ENCODE peak calls at places on chromosomes 2 and 18, in ten cellular contexts. N is tibial artery; F is endothelial cell of umbilical vein; P is thoracic aorta; R is mammary epithelial cell; M is CD4-positive, alpha-beta memory T cell; W is upper lobe of right lung; E is cardiac muscle cell; B is ovary; A is brain microvascular endothelial cell. X is an unnamed sample.

GRCh38 chr2:163453920-163454319 is 281.9 kb downstream of the FIGN start:
- DNase-seq in N (no peak), F (no peak), P (no peak), R (peak; percentile 55), M (no peak), W (no peak), E (no peak), B (no peak), A (peak; percentile 16), X (peak; percentile 66)

GRCh38 chr2:201661366-201661765 is 18.1 kb upstream of the TMEM237 start:
- DNase-seq in N (no peak), F (no peak), P (no peak), R (no peak), M (no peak), W (no peak), E (peak; percentile 14), B (no peak), A (no peak), X (no peak)

GRCh38 chr2:217617496-217618085 is 385.2 kb downstream of the TNS1 start:
- DNase-seq in N (no peak), F (no peak), P (no peak), R (no peak), M (no peak), W (no peak), E (no peak), B (no peak), A (peak; percentile 10), X (no peak)

GRCh38 chr2:170235860-170236638 is 58.1 kb downstream of the MYO3B start:
- DNase-seq in N (no peak), F (peak; percentile 72), P (no peak), R (peak; percentile 50), M (no peak), W (no peak), E (peak; percentile 68), B (no peak), A (peak; percentile 56), X (peak; percentile 33)

GRCh38 chr2:128269358-128270305 is 49.0 kb downstream of the HS6ST1 start:
- DNase-seq in N (peak; percentile 62), F (no peak), P (no peak), R (no peak), M (no peak), W (peak; percentile 61), E (no peak), B (peak; percentile 29), A (no peak), X (no peak)

GRCh38 chr2:172285010-172285621 is 142.3 kb upstream of the ITGA6 start:
- DNase-seq in N (no peak), F (peak; percentile 79), P (no peak), R (peak; percentile 28), M (no peak), W (no peak), E (peak; percentile 58), B (no peak), A (peak; percentile 62), X (peak; percentile 83)

GRCh38 chr18:77103181-77103875 is 29.3 kb downstream of the MBP start:
- DNase-seq in N (no peak), F (no peak), P (no peak), R (no peak), M (no peak), W (no peak), E (peak; percentile 81), B (no peak), A (peak; percentile 72), X (peak; percentile 52)

GRCh38 chr2:132909427-132909826 is 239.4 kb upstream of the LYPD1 start:
- DNase-seq in N (no peak), F (no peak), P (no peak), R (peak; percentile 14), M (no peak), W (no peak), E (peak; percentile 31), B (no peak), A (peak; percentile 7), X (peak; percentile 65)

GRCh38 chr2:73290049-73290839 is 3.1 kb downstream of the EGR4 start:
- DNase-seq in N (no peak), F (peak; percentile 40), P (no peak), R (peak; percentile 38), M (peak; percentile 43), W (no peak), E (peak; percentile 56), B (no peak), A (peak; percentile 44), X (peak; percentile 27)

GRCh38 chr2:67965246-67965645 is 97.6 kb downstream of the C1D start:
- DNase-seq in N (no peak), F (no peak), P (no peak), R (peak; percentile 83), M (no peak), W (no peak), E (no peak), B (no peak), A (no peak), X (no peak)

GRCh38 chr2:225137971-225138370 is 95.7 kb upstream of the DOCK10 start:
- DNase-seq in N (no peak), F (no peak), P (no peak), R (peak; percentile 38), M (no peak), W (no peak), E (no peak), B (no peak), A (no peak), X (no peak)

GRCh38 chr2:25161055-25161781 is 7.2 kb downstream of the POMC start:
- DNase-seq in N (peak; percentile 76), F (peak; percentile 11), P (no peak), R (no peak), M (peak; percentile 39), W (peak; percentile 89), E (peak; percentile 83), B (peak; percentile 60), A (no peak), X (peak; percentile 10)

GRCh38 chr2:179592167-179592936 is 269.1 kb downstream of the ZNF385B start:
- DNase-seq in N (no peak), F (no peak), P (no peak), R (no peak), M (no peak), W (no peak), E (no peak), B (no peak), A (peak; percentile 22), X (peak; percentile 81)

DNA sequence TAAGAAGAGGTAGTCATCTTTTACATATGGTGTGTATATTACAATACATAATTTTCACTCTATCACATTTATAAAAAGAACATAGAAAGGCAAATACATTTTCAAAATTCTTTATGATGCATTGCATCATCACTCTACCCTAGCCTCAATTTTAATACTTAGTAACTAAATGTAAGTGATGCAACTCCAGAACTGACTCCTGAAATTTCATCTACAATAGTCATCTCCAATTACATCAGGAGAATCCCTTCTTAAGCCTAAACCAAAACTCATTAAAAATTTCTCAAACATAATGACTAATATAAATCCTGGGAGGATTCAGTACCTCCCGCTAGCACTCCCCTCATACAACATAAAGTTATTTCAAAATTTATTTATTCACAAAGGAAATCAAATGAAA is 15.9 kb downstream of the TMX3 start:
- DNase-seq in N (no peak), F (no peak), P (no peak), R (peak; percentile 25), M (no peak), W (no peak), E (peak; percentile 70), B (no peak), A (no peak), X (no peak)
- H3K36me3 ChIP-seq in N (peaks cover 17% of the 10 kb centered on the region), F (peaks cover 6% of the 10 kb centered on the region), P (peaks cover 7% of the 10 kb centered on the region), R (peaks cover 20% of the 10 kb centered on the region), M (peaks cover 27% of the 10 kb centered on the region), W (peaks cover 41% of the 10 kb centered on the region), E (peaks cover 36% of the 10 kb centered on the region), B (no peaks in the 10 kb centered on the region), A (peaks cover 22% of the 10 kb centered on the region), X (peaks cover 14% of the 10 kb centered on the region)

GRCh38 chr2:208319403-208319802 is 53.3 kb downstream of the PIKFYVE start:
- DNase-seq in N (no peak), F (no peak), P (no peak), R (no peak), M (no peak), W (no peak), E (peak; percentile 8), B (no peak), A (peak; percentile 9), X (peak; percentile 35)

GRCh38 chr2:208315081-208315788 is 49.2 kb downstream of the PIKFYVE start:
- DNase-seq in N (peak; percentile 68), F (no peak), P (no peak), R (peak; percentile 10), M (no peak), W (no peak), E (peak; percentile 38), B (no peak), A (peak; percentile 59), X (peak; percentile 8)

GRCh38 chr2:208320686-208321085 is 54.6 kb downstream of the PIKFYVE start:
- DNase-seq in N (peak; percentile 91), F (no peak), P (no peak), R (no peak), M (no peak), W (no peak), E (peak; percentile 18), B (peak; percentile 45), A (peak; percentile 40), X (peak; percentile 6)

DNA sequence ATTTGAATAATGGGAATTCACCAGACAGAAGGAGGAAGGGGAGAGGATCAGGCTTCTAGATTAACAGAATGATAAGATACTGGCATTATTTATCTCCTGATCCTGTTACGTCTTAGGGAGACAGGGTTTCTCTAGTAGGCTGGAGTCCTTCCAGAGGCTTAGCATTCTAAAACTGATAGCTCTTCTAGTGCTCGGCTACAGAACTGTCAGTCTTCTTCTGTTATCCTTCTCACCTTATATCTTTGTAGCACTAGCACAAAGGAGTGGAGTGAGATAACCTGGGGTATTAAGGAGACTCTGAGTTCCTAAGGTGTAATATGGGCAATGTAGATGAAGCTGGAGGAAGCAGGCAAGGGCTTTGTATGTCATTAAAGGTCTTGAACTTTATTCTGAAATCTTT is 52.1 kb downstream of the PIKFYVE start:
- DNase-seq in N (no peak), F (no peak), P (no peak), R (no peak), M (no peak), W (no peak), E (no peak), B (no peak), A (no peak), X (no peak)
- H3K36me3 ChIP-seq in N (peaks cover 15% of the 10 kb centered on the region), F (peaks cover 9% of the 10 kb centered on the region), P (peaks cover 9% of the 10 kb centered on the region), R (peaks cover 16% of the 10 kb centered on the region), M (peaks cover 38% of the 10 kb centered on the region), W (peaks cover 60% of the 10 kb centered on the region), E (peaks cover 15% of the 10 kb centered on the region), B (no peaks in the 10 kb centered on the region), A (peaks cover 15% of the 10 kb centered on the region), X (peaks cover 10% of the 10 kb centered on the region)

DNA sequence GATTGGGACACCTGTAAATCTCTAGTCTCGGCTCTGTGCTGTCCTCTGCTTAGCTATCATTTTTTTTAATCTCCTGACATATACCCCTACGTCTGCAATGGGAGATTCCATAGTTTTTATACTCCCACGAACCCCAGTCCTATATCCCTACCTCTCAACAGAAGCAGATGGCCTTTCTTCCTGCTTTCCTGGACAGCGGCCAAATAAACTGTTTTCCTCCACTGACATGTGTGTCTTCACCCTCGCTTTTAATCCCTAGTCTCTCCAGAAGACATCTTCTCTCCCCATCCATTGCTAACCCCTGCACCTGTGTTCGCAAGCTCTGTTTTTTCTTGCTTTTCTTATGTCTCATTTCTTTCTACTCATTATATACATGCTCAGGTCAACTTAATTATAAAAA is 395.4 kb downstream of the EPHA4 start:
- DNase-seq in N (no peak), F (no peak), P (no peak), R (no peak), M (no peak), W (no peak), E (no peak), B (no peak), A (no peak), X (no peak)
- H3K36me3 ChIP-seq in N (no peaks in the 10 kb centered on the region), F (no peaks in the 10 kb centered on the region), P (no peaks in the 10 kb centered on the region), R (no peaks in the 10 kb centered on the region), M (no peaks in the 10 kb centered on the region), W (no peaks in the 10 kb centered on the region), E (no peaks in the 10 kb centered on the region), B (no peaks in the 10 kb centered on the region), A (no peaks in the 10 kb centered on the region), X (no peaks in the 10 kb centered on the region)

GRCh38 chr2:54627973-54628372 is 95.5 kb upstream of the EML6 start:
- DNase-seq in N (no peak), F (no peak), P (no peak), R (no peak), M (no peak), W (no peak), E (no peak), B (no peak), A (no peak), X (no peak)
- H3K36me3 ChIP-seq in N (peaks cover 97% of the 10 kb centered on the region), F (peaks cover 78% of the 10 kb centered on the region), P (peaks cover 52% of the 10 kb centered on the region), R (peaks cover 56% of the 10 kb centered on the region), M (peaks cover 92% of the 10 kb centered on the region), W (peaks cover 98% of the 10 kb centered on the region), E (peaks cover 98% of the 10 kb centered on the region), B (no peaks in the 10 kb centered on the region), A (peaks cover 95% of the 10 kb centered on the region), X (peaks cover 89% of the 10 kb centered on the region)

X was measured in astrocyte.